ENCODE peak calls at places on chromosomes 7 and 10, in eight cellular contexts. One of them, this sample, is unnamed. For H3K9me2 and H3K79me2, the result is how much of the 10 kb centered on the place peaks cover.

GRCh38 chr7:151795168-151795754 is 81.7 kb downstream of the PRKAG2 start:
- DNase-seq in GM23338: no peak
- DNase-seq in MM.1S: no peak
- DNase-seq in OCI-LY7: no peak
- DNase-seq in PC-9: no peak
- DNase-seq in PC-3: peak
- DNase-seq in HCT116: no peak
- DNase-seq in SK-N-SH: no peak
- DNase-seq in this sample: no peak

GRCh38 chr10:46077141-46077554 is 31.1 kb upstream of the MSMB start:
- DNase-seq in GM23338: no peak
- DNase-seq in MM.1S: no peak
- DNase-seq in OCI-LY7: no peak
- DNase-seq in PC-9: no peak
- DNase-seq in PC-3: no peak
- DNase-seq in HCT116: no peak
- DNase-seq in SK-N-SH: no peak
- DNase-seq in this sample: no peak

GRCh38 chr10:115945696-115946445 is 327.1 kb downstream of the GFRA1 start:
- DNase-seq in GM23338: no peak
- DNase-seq in MM.1S: no peak
- DNase-seq in OCI-LY7: no peak
- DNase-seq in PC-9: no peak
- DNase-seq in PC-3: no peak
- DNase-seq in HCT116: no peak
- DNase-seq in SK-N-SH: no peak
- DNase-seq in this sample: no peak

GRCh38 chr7:12389089-12389700 is 14.5 kb downstream of the VWDE start:
- DNase-seq in GM23338: peak
- DNase-seq in MM.1S: peak
- DNase-seq in OCI-LY7: peak
- DNase-seq in PC-9: peak
- DNase-seq in PC-3: peak
- DNase-seq in HCT116: peak
- DNase-seq in SK-N-SH: peak
- DNase-seq in this sample: peak

GRCh38 chr10:86312701-86313270 is 53.8 kb downstream of the GRID1 start:
- DNase-seq in GM23338: peak
- DNase-seq in MM.1S: no peak
- DNase-seq in OCI-LY7: no peak
- DNase-seq in PC-9: no peak
- DNase-seq in PC-3: no peak
- DNase-seq in HCT116: no peak
- DNase-seq in SK-N-SH: no peak
- DNase-seq in this sample: no peak

GRCh38 chr10:33136271-33136670 is 178.2 kb upstream of the ITGB1 start:
- DNase-seq in GM23338: no peak
- DNase-seq in MM.1S: no peak
- DNase-seq in OCI-LY7: no peak
- DNase-seq in PC-9: no peak
- DNase-seq in PC-3: peak
- DNase-seq in HCT116: no peak
- DNase-seq in SK-N-SH: no peak
- DNase-seq in this sample: no peak

GRCh38 chr10:29256531-29256930 is 32.3 kb upstream of the LYZL1 start:
- DNase-seq in GM23338: no peak
- DNase-seq in MM.1S: no peak
- DNase-seq in OCI-LY7: no peak
- DNase-seq in PC-9: peak
- DNase-seq in PC-3: no peak
- DNase-seq in HCT116: no peak
- DNase-seq in SK-N-SH: no peak
- DNase-seq in this sample: no peak

GRCh38 chr7:27997188-27997707 is 183.3 kb downstream of the JAZF1 start:
- DNase-seq in GM23338: no peak
- DNase-seq in MM.1S: no peak
- DNase-seq in OCI-LY7: no peak
- DNase-seq in PC-9: no peak
- DNase-seq in PC-3: no peak
- DNase-seq in HCT116: no peak
- DNase-seq in SK-N-SH: no peak
- DNase-seq in this sample: no peak

GRCh38 chr10:49629286-49629915 is 15.6 kb downstream of the CHAT start:
- DNase-seq in GM23338: no peak
- DNase-seq in MM.1S: no peak
- DNase-seq in OCI-LY7: no peak
- DNase-seq in PC-9: no peak
- DNase-seq in PC-3: no peak
- DNase-seq in HCT116: no peak
- DNase-seq in SK-N-SH: peak
- DNase-seq in this sample: no peak

GRCh38 chr7:157278791-157279678 is 57.8 kb upstream of the DNAJB6 start:
- DNase-seq in GM23338: peak
- DNase-seq in MM.1S: no peak
- DNase-seq in OCI-LY7: no peak
- DNase-seq in PC-9: no peak
- DNase-seq in PC-3: peak
- DNase-seq in HCT116: no peak
- DNase-seq in SK-N-SH: peak
- DNase-seq in this sample: no peak

GRCh38 chr10:131098416-131098952 is 213.0 kb downstream of the TCERG1L start:
- DNase-seq in GM23338: no peak
- DNase-seq in MM.1S: no peak
- DNase-seq in OCI-LY7: no peak
- DNase-seq in PC-9: no peak
- DNase-seq in PC-3: no peak
- DNase-seq in HCT116: no peak
- DNase-seq in SK-N-SH: peak
- DNase-seq in this sample: no peak

GRCh38 chr10:71383972-71384687 is 12.6 kb upstream of the CDH23 start:
- DNase-seq in GM23338: peak
- DNase-seq in MM.1S: peak
- DNase-seq in OCI-LY7: peak
- DNase-seq in PC-9: no peak
- DNase-seq in PC-3: peak
- DNase-seq in HCT116: no peak
- DNase-seq in SK-N-SH: peak
- DNase-seq in this sample: peak

GRCh38 chr7:112143567-112143966 is 62.6 kb downstream of the DOCK4 start:
- DNase-seq in GM23338: no peak
- DNase-seq in MM.1S: no peak
- DNase-seq in OCI-LY7: no peak
- DNase-seq in PC-9: no peak
- DNase-seq in PC-3: no peak
- DNase-seq in HCT116: no peak
- DNase-seq in SK-N-SH: no peak
- DNase-seq in this sample: no peak

GRCh38 chr10:98285416-98285815 is 17.4 kb upstream of the LOXL4 start:
- DNase-seq in GM23338: no peak
- DNase-seq in MM.1S: no peak
- DNase-seq in OCI-LY7: no peak
- DNase-seq in PC-9: no peak
- DNase-seq in PC-3: no peak
- DNase-seq in HCT116: no peak
- DNase-seq in SK-N-SH: no peak
- DNase-seq in this sample: no peak

GRCh38 chr7:157011333-157012112 is 1.1 kb upstream of the MNX1 start:
- DNase-seq in GM23338: peak
- DNase-seq in MM.1S: peak
- DNase-seq in OCI-LY7: peak
- DNase-seq in PC-9: no peak
- DNase-seq in PC-3: peak
- DNase-seq in HCT116: no peak
- DNase-seq in SK-N-SH: peak
- DNase-seq in this sample: no peak

GRCh38 chr7:151406051-151406875 is 3.6 kb downstream of the WDR86 start:
- DNase-seq in GM23338: no peak
- DNase-seq in MM.1S: no peak
- DNase-seq in OCI-LY7: no peak
- DNase-seq in PC-9: no peak
- DNase-seq in PC-3: no peak
- DNase-seq in HCT116: no peak
- DNase-seq in SK-N-SH: peak
- DNase-seq in this sample: no peak

GRCh38 chr10:48306870-48307531 is 524 bp downstream of the MAPK8 start:
- DNase-seq in GM23338: peak
- DNase-seq in MM.1S: peak
- DNase-seq in OCI-LY7: no peak
- DNase-seq in PC-9: no peak
- DNase-seq in PC-3: peak
- DNase-seq in HCT116: no peak
- DNase-seq in SK-N-SH: peak
- DNase-seq in this sample: peak

GRCh38 chr7:112176693-112177415 is 29.3 kb downstream of the DOCK4 start:
- DNase-seq in GM23338: no peak
- DNase-seq in MM.1S: no peak
- DNase-seq in OCI-LY7: no peak
- DNase-seq in PC-9: no peak
- DNase-seq in PC-3: no peak
- DNase-seq in HCT116: no peak
- DNase-seq in SK-N-SH: no peak
- DNase-seq in this sample: no peak

GRCh38 chr7:36391436-36392198 is 2.0 kb downstream of the ANLN start:
- DNase-seq in GM23338: no peak
- DNase-seq in MM.1S: peak
- DNase-seq in OCI-LY7: peak
- DNase-seq in PC-9: peak
- DNase-seq in PC-3: peak
- DNase-seq in HCT116: no peak
- DNase-seq in SK-N-SH: no peak
- DNase-seq in this sample: no peak

GRCh38 chr7:94364816-94365215 is 29.9 kb upstream of the COL1A2 start:
- DNase-seq in GM23338: no peak
- DNase-seq in MM.1S: no peak
- DNase-seq in OCI-LY7: no peak
- DNase-seq in PC-9: no peak
- DNase-seq in PC-3: no peak
- DNase-seq in HCT116: no peak
- DNase-seq in SK-N-SH: no peak
- DNase-seq in this sample: no peak

GRCh38 chr7:94357076-94357475 is 37.6 kb upstream of the COL1A2 start:
- DNase-seq in GM23338: no peak
- DNase-seq in MM.1S: no peak
- DNase-seq in OCI-LY7: no peak
- DNase-seq in PC-9: no peak
- DNase-seq in PC-3: no peak
- DNase-seq in HCT116: no peak
- DNase-seq in SK-N-SH: no peak
- DNase-seq in this sample: no peak

GRCh38 chr7:94355389-94355788 is 39.3 kb upstream of the COL1A2 start:
- DNase-seq in GM23338: no peak
- DNase-seq in MM.1S: no peak
- DNase-seq in OCI-LY7: no peak
- DNase-seq in PC-9: no peak
- DNase-seq in PC-3: no peak
- DNase-seq in HCT116: no peak
- DNase-seq in SK-N-SH: no peak
- DNase-seq in this sample: peak

GRCh38 chr7:94366163-94366562 is 28.5 kb upstream of the COL1A2 start:
- DNase-seq in GM23338: no peak
- DNase-seq in MM.1S: no peak
- DNase-seq in OCI-LY7: no peak
- DNase-seq in PC-9: no peak
- DNase-seq in PC-3: no peak
- DNase-seq in HCT116: no peak
- DNase-seq in SK-N-SH: no peak
- DNase-seq in this sample: no peak

DNA sequence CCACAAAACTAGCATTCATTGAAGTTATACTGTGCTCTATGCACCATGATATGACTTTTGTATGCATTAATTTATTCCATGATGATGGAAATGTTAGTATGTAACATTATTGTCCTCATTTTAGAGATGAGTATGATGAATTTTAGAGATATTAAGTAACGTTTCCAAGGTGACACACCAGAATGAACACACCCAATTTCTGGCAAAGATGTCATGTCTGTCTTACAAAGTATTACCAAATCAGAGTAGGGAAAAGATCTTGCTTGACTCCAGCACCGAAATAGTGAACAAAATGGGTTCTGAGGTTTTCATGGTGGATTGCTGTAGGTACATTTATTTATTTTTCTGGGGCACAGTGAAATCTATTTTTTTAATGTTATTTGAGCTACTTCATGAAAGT is 33.8 kb upstream of the COL1A2 start:
- DNase-seq in GM23338: no peak
- DNase-seq in MM.1S: no peak
- DNase-seq in OCI-LY7: no peak
- DNase-seq in PC-9: no peak
- DNase-seq in PC-3: no peak
- DNase-seq in HCT116: no peak
- DNase-seq in SK-N-SH: no peak
- DNase-seq in this sample: no peak
- H3K9me2 ChIP-seq in GM23338: under half
- H3K9me2 ChIP-seq in MM.1S: under half
- H3K9me2 ChIP-seq in OCI-LY7: under half
- H3K9me2 ChIP-seq in PC-9: under half
- H3K9me2 ChIP-seq in PC-3: under half
- H3K9me2 ChIP-seq in HCT116: under half
- H3K9me2 ChIP-seq in SK-N-SH: under half
- H3K9me2 ChIP-seq in this sample: under half

GRCh38 chr10:84257343-84258020 is 12.6 kb downstream of the RGR start:
- DNase-seq in GM23338: no peak
- DNase-seq in MM.1S: no peak
- DNase-seq in OCI-LY7: no peak
- DNase-seq in PC-9: no peak
- DNase-seq in PC-3: no peak
- DNase-seq in HCT116: no peak
- DNase-seq in SK-N-SH: no peak
- DNase-seq in this sample: no peak
- TF ChIP-seq CTCF in GM23338: no peak
- TF ChIP-seq CTCF in MM.1S: no peak
- TF ChIP-seq CTCF in OCI-LY7: no peak
- TF ChIP-seq CTCF in PC-9: peak
- TF ChIP-seq CTCF in PC-3: no peak
- TF ChIP-seq CTCF in HCT116: no peak
- TF ChIP-seq CTCF in SK-N-SH: no peak
- TF ChIP-seq CTCF in this sample: no peak

GRCh38 chr7:116148108-116148507 is 62.2 kb upstream of the TES start:
- DNase-seq in GM23338: no peak
- DNase-seq in MM.1S: no peak
- DNase-seq in OCI-LY7: no peak
- DNase-seq in PC-9: no peak
- DNase-seq in PC-3: no peak
- DNase-seq in HCT116: no peak
- DNase-seq in SK-N-SH: no peak
- DNase-seq in this sample: no peak
- H3K79me2 ChIP-seq in GM23338: under half
- H3K79me2 ChIP-seq in MM.1S: under half
- H3K79me2 ChIP-seq in OCI-LY7: under half
- H3K79me2 ChIP-seq in PC-9: under half
- H3K79me2 ChIP-seq in PC-3: under half
- H3K79me2 ChIP-seq in HCT116: under half
- H3K79me2 ChIP-seq in SK-N-SH: under half
- H3K79me2 ChIP-seq in this sample: under half

DNA sequence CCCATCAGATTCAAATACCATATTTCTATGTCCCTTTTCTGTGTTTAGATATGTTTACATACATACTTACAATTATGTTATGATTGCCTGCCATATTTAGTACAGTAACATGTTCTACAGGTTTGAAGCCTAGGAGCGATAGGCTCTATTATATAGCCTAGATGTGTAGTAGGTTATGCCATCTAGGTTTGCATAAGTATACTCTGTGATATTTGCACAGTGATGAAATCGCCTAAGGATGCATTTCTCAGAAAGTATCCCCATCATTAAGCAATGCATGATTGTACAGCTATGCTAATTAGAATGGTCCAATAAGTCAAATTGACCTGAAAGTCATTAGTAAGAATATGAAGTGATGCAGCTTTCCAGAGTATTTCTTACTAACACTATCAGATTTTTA is 1171.7 kb upstream of the LRRTM3 start:
- DNase-seq in GM23338: no peak
- DNase-seq in MM.1S: no peak
- DNase-seq in OCI-LY7: no peak
- DNase-seq in PC-9: no peak
- DNase-seq in PC-3: peak
- DNase-seq in HCT116: no peak
- DNase-seq in SK-N-SH: no peak
- DNase-seq in this sample: no peak
- H3K9me2 ChIP-seq in GM23338: under half
- H3K9me2 ChIP-seq in MM.1S: under half
- H3K9me2 ChIP-seq in OCI-LY7: under half
- H3K9me2 ChIP-seq in PC-9: under half
- H3K9me2 ChIP-seq in PC-3: under half
- H3K9me2 ChIP-seq in HCT116: under half
- H3K9me2 ChIP-seq in SK-N-SH: under half
- H3K9me2 ChIP-seq in this sample: under half